ENCODE peak calls at places on chromosomes 16 and 17, in ten cellular contexts. I is RWPE1; S is GM04503; N is tibial artery; M is HEK293T; O is effector CD4-positive, alpha-beta T cell; Z is DMS153; K is posterior vena cava; V is ureter; U is pancreas. Q is an unnamed sample.

GRCh38 chr16:73951541-73951940 is 345.1 kb upstream of the PSMD7 start:
- DNase-seq in O (no peak), M (no peak), I (no peak), N (peak), S (no peak), U (no peak), K (no peak), V (no peak), Z (no peak), Q (peak)

GRCh38 chr17:76562734-76563148 is 22.9 kb downstream of the PRCD start:
- DNase-seq in O (no peak), U (no peak), S (peak), Z (no peak), M (no peak), N (no peak), I (peak), K (no peak), V (no peak), Q (no peak)

GRCh38 chr17:17494499-17495447 is 1.4 kb downstream of the RASD1 start:
- DNase-seq in I (no peak), S (no peak), V (no peak), M (no peak), U (peak), N (peak), K (peak), Z (no peak), O (no peak), Q (no peak)

GRCh38 chr17:39979021-39979660 is 1.5 kb upstream of the PSMD3 start:
- DNase-seq in N (no peak), V (no peak), O (no peak), U (no peak), I (peak), K (no peak), M (no peak), S (peak), Z (no peak), Q (no peak)

GRCh38 chr17:9307313-9307998 is 268.2 kb downstream of the STX8 start:
- DNase-seq in Z (no peak), M (no peak), N (no peak), O (no peak), U (no peak), V (no peak), S (no peak), K (no peak), I (no peak), Q (no peak)

GRCh38 chr17:177762-178161 is 3.7 kb downstream of the DOC2B start:
- DNase-seq in Z (no peak), I (no peak), U (no peak), K (no peak), M (no peak), S (no peak), V (no peak), N (no peak), O (no peak), Q (no peak)

GRCh38 chr16:9813665-9814064 is 368.6 kb downstream of the GRIN2A start:
- DNase-seq in N (no peak), V (no peak), O (no peak), U (no peak), K (no peak), S (no peak), M (no peak), I (no peak), Z (no peak), Q (no peak)

GRCh38 chr16:14307059-14307531 is 236.0 kb downstream of the MRTFB start:
- DNase-seq in M (no peak), N (no peak), Z (no peak), U (no peak), V (no peak), I (no peak), S (no peak), K (no peak), O (no peak), Q (no peak)

GRCh38 chr16:7613518-7613917 is 280.9 kb downstream of the RBFOX1 start:
- DNase-seq in K (no peak), U (no peak), Z (no peak), V (no peak), M (no peak), I (no peak), S (no peak), N (no peak), O (no peak), Q (no peak)

GRCh38 chr16:1331712-1332617 is 1.5 kb upstream of the BAIAP3 start:
- DNase-seq in S (no peak), Z (peak), V (peak), U (no peak), O (peak), M (no peak), N (no peak), I (peak), K (no peak), Q (peak)

GRCh38 chr17:7745748-7746470 is 28.4 kb downstream of the DNAH2 start:
- DNase-seq in M (peak), N (peak), I (peak), O (no peak), V (no peak), U (peak), Z (no peak), S (peak), K (peak), Q (peak)

GRCh38 chr17:73973881-73974409 is 229.5 kb upstream of the RPL38 start:
- DNase-seq in K (peak), V (no peak), Z (no peak), O (no peak), I (no peak), U (no peak), S (no peak), M (no peak), N (no peak), Q (no peak)

GRCh38 chr17:9360610-9361571 is 214.7 kb downstream of the STX8 start:
- DNase-seq in S (peak), K (no peak), U (no peak), V (no peak), Z (no peak), O (no peak), I (peak), N (peak), M (no peak), Q (peak)

GRCh38 chr17:71409712-71410111 is 711.1 kb upstream of the SOX9 start:
- DNase-seq in I (peak), K (no peak), O (no peak), V (no peak), Z (no peak), N (no peak), U (no peak), M (no peak), S (peak), Q (no peak)